ENCODE peak calls at places on chromosomes 16 and 17, in six cellular contexts. C is cardiac muscle cell, Z is Caco-2, J is spleen, I is AG09309, H is upper lobe of right lung. W is an unnamed sample.

GRCh38 chr17:32104158-32104557 is 38.1 kb upstream of the RHOT1 start:
- DNase-seq in C (no peak), Z (no peak), J (no peak), I (no peak), H (no peak), W (no peak)

GRCh38 chr16:28610595-28611270 is 889 bp upstream of the SULT1A1 start:
- DNase-seq in C (no peak), Z (no peak), J (peak), I (no peak), H (no peak), W (no peak)

GRCh38 chr16:84207869-84208268 is 16.9 kb downstream of the ADAD2 start:
- DNase-seq in C (no peak), Z (no peak), J (no peak), I (no peak), H (no peak), W (no peak)

GRCh38 chr16:73713817-73714495 is 582.7 kb upstream of the PSMD7 start:
- DNase-seq in C (peak), Z (peak), J (no peak), I (peak), H (no peak), W (peak)

GRCh38 chr17:39484178-39484577 is 22.9 kb downstream of the CDK12 start:
- DNase-seq in C (no peak), Z (no peak), J (no peak), I (no peak), H (no peak), W (no peak)

GRCh38 chr17:81409190-81409935 is 14.1 kb downstream of the BAHCC1 start:
- DNase-seq in C (no peak), Z (no peak), J (no peak), I (no peak), H (no peak), W (no peak)

GRCh38 chr17:72187544-72187943 is 66.7 kb downstream of the SOX9 start:
- DNase-seq in C (no peak), Z (no peak), J (no peak), I (no peak), H (no peak), W (no peak)

GRCh38 chr16:14117051-14117450 is 45.9 kb downstream of the MRTFB start:
- DNase-seq in C (no peak), Z (no peak), J (no peak), I (no peak), H (no peak), W (no peak)

GRCh38 chr17:62067165-62068145 is 2.4 kb upstream of the MED13 start:
- DNase-seq in C (no peak), Z (no peak), J (no peak), I (no peak), H (no peak), W (no peak)

GRCh38 chr16:55040366-55041086 is 109.9 kb downstream of the IRX5 start:
- DNase-seq in C (no peak), Z (no peak), J (peak), I (no peak), H (no peak), W (no peak)

GRCh38 chr17:34146440-34147043 is 108.5 kb upstream of the CCL2 start:
- DNase-seq in C (peak), Z (peak), J (no peak), I (no peak), H (peak), W (no peak)

GRCh38 chr17:38508570-38508950 is 80.3 kb downstream of the ARHGAP23 start:
- DNase-seq in C (no peak), Z (no peak), J (no peak), I (no peak), H (no peak), W (no peak)

GRCh38 chr16:74449470-74449869 is 28.2 kb upstream of the CLEC18B start:
- DNase-seq in C (no peak), Z (no peak), J (no peak), I (no peak), H (no peak), W (no peak)

GRCh38 chr17:1197379-1197778 is 17.6 kb upstream of the ABR start:
- DNase-seq in C (no peak), Z (no peak), J (no peak), I (peak), H (no peak), W (no peak)

GRCh38 chr16:84838383-84838948 is 18.7 kb downstream of the CRISPLD2 start:
- DNase-seq in C (no peak), Z (no peak), J (no peak), I (no peak), H (no peak), W (no peak)

GRCh38 chr16:69799601-69800000 is 37.5 kb downstream of the WWP2 start:
- DNase-seq in C (no peak), Z (no peak), J (no peak), I (no peak), H (peak), W (no peak)

GRCh38 chr17:1452836-1453235 is 3.2 kb downstream of the CRK start:
- DNase-seq in C (no peak), Z (no peak), J (no peak), I (no peak), H (no peak), W (no peak)

GRCh38 chr16:30561212-30561816 is 3.1 kb upstream of the ZNF764 start:
- DNase-seq in C (no peak), Z (no peak), J (peak), I (no peak), H (peak), W (no peak)

GRCh38 chr17:50781167-50781566 is 13.8 kb upstream of the ANKRD40CL start:
- DNase-seq in C (no peak), Z (no peak), J (no peak), I (no peak), H (no peak), W (no peak)

GRCh38 chr16:68235882-68236803 is at the start of gene ESRP2:
- DNase-seq in C (peak), Z (peak), J (peak), I (no peak), H (peak), W (no peak)

GRCh38 chr16:58628845-58629680 is 563 bp downstream of the CNOT1 start:
- DNase-seq in C (peak), Z (peak), J (peak), I (no peak), H (peak), W (no peak)

GRCh38 chr17:39551879-39552278 is 55.8 kb downstream of the NEUROD2 start:
- DNase-seq in C (no peak), Z (no peak), J (no peak), I (no peak), H (no peak), W (no peak)

GRCh38 chr17:17975441-17975840 is 2.8 kb downstream of the DRC3 start:
- DNase-seq in C (no peak), Z (no peak), J (no peak), I (no peak), H (no peak), W (no peak)
- TF ChIP-seq CTCF in C (no peak), Z (no peak), J (no peak), I (no peak), H (no peak), W (no peak)

GRCh38 chr17:74249966-74250365 is 24.1 kb upstream of the DNAI2 start:
- DNase-seq in C (no peak), Z (no peak), J (no peak), I (no peak), H (no peak), W (no peak)
- TF ChIP-seq CTCF in C (no peak), Z (no peak), J (no peak), I (no peak), H (no peak), W (no peak)

DNA sequence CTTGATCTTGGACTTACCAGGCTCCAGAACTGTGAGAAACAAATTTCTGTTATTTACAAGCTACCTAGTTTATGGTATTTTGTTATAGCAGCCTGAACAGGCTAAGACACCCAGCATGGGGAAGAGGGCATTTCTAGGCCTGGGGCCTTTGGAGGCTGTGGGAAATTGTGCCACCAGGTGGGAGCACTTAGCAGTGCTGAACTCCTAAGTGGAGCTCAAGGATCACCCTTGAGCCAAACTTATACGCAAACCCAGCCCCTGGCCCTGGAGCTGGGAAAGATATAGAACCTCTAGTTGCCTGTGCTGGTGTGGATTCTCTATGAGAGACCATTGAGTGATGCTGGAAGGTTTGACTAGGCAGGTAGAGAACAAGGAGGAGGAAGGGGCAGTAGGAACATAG is 36.1 kb downstream of the MIS12 start:
- DNase-seq in C (no peak), Z (no peak), J (no peak), I (no peak), H (peak), W (no peak)
- TF ChIP-seq CTCF in C (no peak), Z (no peak), J (no peak), I (no peak), H (no peak), W (no peak)

DNA sequence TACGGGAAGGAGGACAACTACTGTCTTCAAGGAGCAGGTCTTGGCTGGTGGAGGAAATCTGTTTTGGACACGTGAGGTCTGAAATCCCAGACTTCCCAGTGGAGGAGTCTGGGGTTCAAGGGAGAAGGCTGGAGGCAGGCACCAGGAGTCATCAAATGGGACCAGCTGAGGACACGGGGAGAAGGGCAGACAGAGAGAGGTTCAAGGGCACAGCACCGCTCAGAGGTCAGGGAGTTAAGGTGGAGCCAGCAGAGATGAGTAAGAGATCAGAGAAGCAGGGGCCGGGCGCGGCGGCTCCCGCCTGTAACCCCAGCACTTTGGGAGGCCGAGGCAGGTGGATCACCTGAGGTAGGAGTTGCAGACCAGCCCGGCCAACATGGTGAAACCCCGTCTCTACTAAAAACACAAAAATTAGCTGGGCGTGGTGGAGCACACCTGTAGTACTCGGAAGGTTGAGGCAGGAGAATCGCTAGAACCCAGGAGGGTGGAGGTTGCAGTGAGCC is 10.4 kb upstream of the SMIM5 start:
- DNase-seq in C (no peak), Z (no peak), J (no peak), I (no peak), H (no peak), W (no peak)
- TF ChIP-seq CTCF in C (no peak), Z (no peak), J (no peak), I (no peak), H (no peak), W (no peak)

GRCh38 chr17:42403150-42403549 is 14.9 kb upstream of the STAT3 start:
- DNase-seq in C (peak), Z (no peak), J (no peak), I (no peak), H (no peak), W (no peak)
- TF ChIP-seq CTCF in C (peak), Z (peak), J (no peak), I (peak), H (peak), W (no peak)

GRCh38 chr17:4751925-4752324 is 12.2 kb upstream of the CXCL16 start:
- DNase-seq in C (no peak), Z (no peak), J (no peak), I (no peak), H (no peak), W (no peak)
- TF ChIP-seq CTCF in C (no peak), Z (no peak), J (no peak), I (no peak), H (no peak), W (no peak)

GRCh38 chr17:77437017-77437416 is 296.2 kb downstream of the SEC14L1 start:
- DNase-seq in C (no peak), Z (no peak), J (peak), I (no peak), H (no peak), W (no peak)
- TF ChIP-seq CTCF in C (peak), Z (no peak), J (no peak), I (no peak), H (no peak), W (no peak)

DNA sequence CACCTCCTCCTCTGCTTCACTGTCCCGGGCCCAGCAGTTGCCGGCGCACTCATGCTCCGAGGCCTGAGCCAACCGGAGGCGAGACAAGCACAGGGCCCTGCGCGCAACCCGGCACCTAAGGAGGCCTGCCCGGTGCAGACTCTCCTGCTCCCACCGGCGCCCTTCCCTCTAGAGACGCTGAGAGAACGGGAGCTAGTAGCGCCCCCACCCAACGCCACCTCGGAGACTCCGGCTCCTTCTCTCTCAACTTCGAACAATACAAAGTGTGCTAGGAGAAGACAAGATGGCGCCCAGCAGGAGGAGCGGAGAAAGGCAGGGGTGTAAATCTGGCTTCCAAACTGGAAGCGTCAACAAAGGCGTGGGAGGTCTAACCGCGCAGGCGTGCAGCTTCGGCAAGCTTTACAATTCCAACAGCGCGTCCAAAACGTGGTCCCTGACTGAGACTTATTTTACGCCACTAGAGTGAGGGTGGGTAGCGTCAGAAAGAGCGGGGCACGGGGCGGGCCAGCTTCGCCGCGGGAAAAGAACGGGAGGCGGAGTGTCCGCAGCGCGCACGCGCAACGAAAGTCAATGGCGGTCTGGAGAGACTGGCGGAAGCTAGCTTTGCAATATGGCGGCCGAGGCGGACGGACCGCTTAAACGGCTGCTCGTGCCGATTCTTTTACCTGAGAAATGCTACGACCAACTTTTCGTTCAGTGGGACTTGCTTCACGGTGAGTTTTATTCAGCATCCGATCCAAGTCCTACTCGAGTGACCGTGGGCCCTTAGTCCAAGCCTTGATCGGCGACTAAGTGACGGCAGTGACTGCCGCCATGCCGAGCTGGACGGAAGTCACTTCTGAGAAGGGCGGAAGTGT is at the start of gene MPDU1:
- DNase-seq in C (peak), Z (peak), J (peak), I (peak), H (peak), W (peak)
- TF ChIP-seq CTCF in C (no peak), Z (no peak), J (no peak), I (no peak), H (no peak), W (no peak)

DNA sequence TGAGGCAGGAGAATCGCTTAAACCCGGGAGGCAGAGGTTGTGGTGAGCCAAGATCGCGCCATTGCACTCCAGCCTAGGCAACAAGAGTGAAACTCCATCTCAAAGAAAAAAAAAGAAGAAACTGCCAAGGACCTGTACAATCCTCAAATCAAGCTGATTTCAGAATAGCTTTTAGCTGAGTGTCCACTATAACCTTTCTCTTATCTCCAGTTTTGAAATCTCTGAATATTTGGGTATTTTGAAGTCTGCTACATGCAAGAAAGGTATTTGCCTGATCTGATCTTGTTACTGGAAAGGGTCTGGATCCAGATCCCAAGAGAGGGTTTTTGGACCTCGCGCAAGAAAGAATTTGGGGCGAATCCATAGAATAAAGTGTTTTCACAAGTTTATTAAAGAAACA is 19.1 kb upstream of the ARL2BP start:
- DNase-seq in C (no peak), Z (no peak), J (no peak), I (no peak), H (no peak), W (no peak)
- TF ChIP-seq CTCF in C (no peak), Z (no peak), J (no peak), I (no peak), H (no peak), W (no peak)